ENCODE peak calls at places on chromosomes 2 and 18, in five cellular contexts. C is H1, P is mesenchymal stem cell, V is neuronal stem cell, T is IMR-90. K is an unnamed sample.

GRCh38 chr2:121253021-121253673 is 31.9 kb downstream of the TFCP2L1 start:
- DNase-seq in P (no peak), C (no peak), T (no peak), V (no peak), K (no peak)

GRCh38 chr2:191566347-191566746 is 111.6 kb upstream of the NABP1 start:
- DNase-seq in C (peak; percentile 23), V (peak; percentile 73), P (peak; percentile 68), T (peak; percentile 59), K (peak; percentile 81)

GRCh38 chr2:47534179-47534919 is 131.4 kb downstream of the MSH2 start:
- DNase-seq in P (peak; percentile 90), C (no peak), T (peak; percentile 89), V (peak; percentile 27), K (no peak)

GRCh38 chr18:51897884-51898283 is 442.1 kb upstream of the DCC start:
- DNase-seq in P (no peak), T (no peak), V (no peak), C (no peak), K (no peak)

GRCh38 chr2:48551548-48551947 is 21.6 kb downstream of the STON1 start:
- DNase-seq in T (peak; percentile 40), V (no peak), P (no peak), C (no peak), K (no peak)

GRCh38 chr2:160293401-160293911 is 93.4 kb upstream of the ITGB6 start:
- DNase-seq in V (no peak), P (peak; percentile 88), T (peak; percentile 94), C (no peak), K (no peak)

GRCh38 chr2:217919781-217920351 is 82.9 kb downstream of the TNS1 start:
- DNase-seq in T (peak; percentile 91), V (no peak), C (peak; percentile 60), P (peak; percentile 57), K (peak; percentile 64)

GRCh38 chr2:85938456-85938855 is 49.7 kb upstream of the ST3GAL5 start:
- DNase-seq in T (no peak), V (no peak), C (no peak), P (no peak), K (no peak)

GRCh38 chr2:241309684-241310117 is 5.8 kb downstream of the HDLBP start:
- DNase-seq in P (peak; percentile 66), T (peak; percentile 61), C (no peak), V (no peak), K (no peak)

GRCh38 chr2:233444501-233444900 is 90.2 kb downstream of the DGKD start:
- DNase-seq in P (no peak), T (no peak), C (no peak), V (no peak), K (no peak)

GRCh38 chr2:35785564-35785963 is 570.0 kb upstream of the CRIM1 start:
- DNase-seq in T (no peak), P (no peak), V (no peak), C (no peak), K (no peak)

GRCh38 chr2:35787302-35788031 is 568.1 kb upstream of the CRIM1 start:
- DNase-seq in T (no peak), V (no peak), C (no peak), P (peak; percentile 4), K (no peak)

GRCh38 chr2:35788543-35788942 is 567.0 kb upstream of the CRIM1 start:
- DNase-seq in C (no peak), T (no peak), P (no peak), V (no peak), K (no peak)

GRCh38 chr2:35784777-35785176 is 570.8 kb upstream of the CRIM1 start:
- DNase-seq in P (no peak), V (no peak), T (no peak), C (no peak), K (no peak)

DNA sequence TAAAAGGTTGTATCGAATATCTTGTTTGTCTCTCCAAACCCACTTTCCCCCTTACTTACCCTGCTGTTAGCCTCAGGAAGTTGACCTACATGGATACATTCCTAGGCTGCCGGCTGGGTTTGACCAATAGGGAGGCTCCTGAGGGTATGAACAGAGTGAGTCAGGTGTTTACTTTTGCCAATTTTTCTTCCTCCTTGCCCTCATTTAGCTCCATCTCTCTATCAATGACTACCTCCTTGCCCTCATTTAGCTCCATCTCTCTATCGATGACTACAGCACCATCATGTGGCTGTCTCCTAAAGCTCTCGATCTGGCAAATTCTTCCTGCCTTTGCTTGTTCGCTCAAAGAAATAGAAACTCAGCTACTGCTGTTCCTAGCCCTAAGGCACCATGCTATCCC is 571.9 kb upstream of the CRIM1 start:
- DNase-seq in T (no peak), C (peak; percentile 15), P (no peak), V (no peak), K (no peak)
- H3K18ac ChIP-seq in T (no peak overlapping the region), C (no peak overlapping the region), P (no peak overlapping the region), V (no peak overlapping the region), K (no peak overlapping the region)

GRCh38 chr2:10449838-10450691 is 1.9 kb upstream of the ODC1 start:
- DNase-seq in T (no peak), V (no peak), P (no peak), C (no peak), K (no peak)
- H3K4me1 ChIP-seq in T (peaks cover 10% of the 10 kb centered on the region), V (peaks cover 4% of the 10 kb centered on the region), P (peaks cover 26% of the 10 kb centered on the region), C (peaks cover 4% of the 10 kb centered on the region), K (no peaks in the 10 kb centered on the region)

GRCh38 chr18:24914148-24914525 is 437.8 kb downstream of the ZNF521 start:
- DNase-seq in C (no peak), P (no peak), V (no peak), T (no peak), K (no peak)
- H3K18ac ChIP-seq in C (no peak overlapping the region), P (peak overlapping the region; percentile 93), V (no peak overlapping the region), T (no peak overlapping the region), K (no peak overlapping the region)

GRCh38 chr18:55403555-55403954 is 184.4 kb downstream of the TCF4 start:
- DNase-seq in V (no peak), T (no peak), P (peak; percentile 24), C (no peak), K (no peak)
- H3K4me1 ChIP-seq in V (peaks cover 27% of the 10 kb centered on the region), T (peaks cover 13% of the 10 kb centered on the region), P (no peaks in the 10 kb centered on the region), C (peaks cover 17% of the 10 kb centered on the region), K (peaks cover 6% of the 10 kb centered on the region)

DNA sequence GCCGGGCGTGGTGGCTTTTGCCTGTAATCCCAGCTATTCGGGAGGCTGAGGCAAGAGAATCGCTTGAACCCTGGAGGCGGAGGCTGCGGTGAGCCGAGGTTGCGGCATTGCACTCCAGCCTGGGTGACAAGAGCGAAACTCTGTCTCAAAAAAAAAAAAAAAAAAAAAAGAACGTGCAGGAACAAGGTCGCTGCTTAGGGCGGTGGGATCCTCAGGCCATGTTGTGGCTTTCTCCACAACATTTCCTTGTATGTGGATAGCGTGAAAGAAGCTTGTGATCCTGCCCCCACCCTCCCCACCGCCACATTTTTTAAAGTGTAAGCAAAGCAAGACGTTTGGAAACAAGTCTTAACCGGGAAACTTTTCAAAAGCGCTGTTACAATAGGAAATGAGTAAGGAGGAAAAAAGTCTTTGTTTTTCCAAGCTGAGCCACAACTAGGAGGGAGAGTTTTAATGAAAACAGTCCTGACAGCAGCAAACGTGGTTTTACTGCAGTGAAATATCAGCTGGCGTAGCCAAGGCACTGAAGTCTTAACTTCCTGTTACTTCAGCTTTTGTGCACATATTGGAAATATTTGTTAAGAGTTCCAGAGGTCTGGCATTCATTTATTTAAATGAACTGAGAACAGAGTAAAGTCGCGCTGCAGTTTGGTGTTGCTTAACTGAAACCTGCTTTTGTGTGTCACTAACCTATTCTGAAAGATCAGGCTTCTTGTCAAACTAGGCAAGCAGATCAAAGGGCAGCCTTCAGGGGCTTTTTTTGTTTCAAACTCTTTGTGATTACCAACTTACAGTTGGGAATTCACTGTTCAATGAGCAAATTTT is 3.8 kb downstream of the TGIF1 start:
- DNase-seq in V (peak; percentile 61), C (no peak), P (peak; percentile 98), T (peak; percentile 98), K (no peak)
- H3K18ac ChIP-seq in V (no peak overlapping the region), C (peak overlapping the region; percentile 91), P (peak overlapping the region; percentile 52), T (peak overlapping the region; percentile 84), K (no peak overlapping the region)

GRCh38 chr2:65354773-65355172 is 77.6 kb downstream of the SPRED2 start:
- DNase-seq in P (no peak), C (no peak), V (no peak), T (no peak), K (no peak)
- H3K4me1 ChIP-seq in P (peaks cover 13% of the 10 kb centered on the region), C (peaks cover 6% of the 10 kb centered on the region), V (peaks cover 24% of the 10 kb centered on the region), T (peaks cover 27% of the 10 kb centered on the region), K (peaks cover 19% of the 10 kb centered on the region)

GRCh38 chr2:142756430-142756829 is 121.0 kb upstream of the KYNU start:
- DNase-seq in V (no peak), P (peak; percentile 52), T (peak; percentile 78), C (no peak), K (no peak)
- H3K18ac ChIP-seq in V (no peak overlapping the region), P (no peak overlapping the region), T (no peak overlapping the region), C (no peak overlapping the region), K (no peak overlapping the region)

DNA sequence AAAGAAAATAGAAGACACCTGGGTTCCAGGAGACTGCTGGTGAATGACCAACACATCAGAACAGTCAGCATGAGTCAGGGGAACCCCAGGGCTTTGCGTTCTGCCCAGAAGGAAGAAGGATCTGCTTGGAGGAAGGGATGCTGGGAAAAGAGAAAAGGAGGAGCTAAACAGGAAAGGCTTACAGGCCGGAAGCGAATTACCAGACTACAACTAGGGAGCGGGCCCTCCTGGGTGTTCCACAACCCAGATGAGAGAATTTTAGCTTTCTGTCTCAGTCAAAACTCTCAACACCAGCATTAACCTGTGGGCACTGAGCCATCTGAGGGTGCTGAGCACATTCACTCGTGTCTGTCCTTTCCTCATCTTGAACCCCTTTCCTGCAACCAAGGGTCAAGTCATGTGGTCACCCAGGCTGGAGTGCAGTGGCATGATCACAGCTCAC is 19.2 kb downstream of the CDC42EP3 start:
- DNase-seq in T (peak; percentile 97), V (no peak), P (peak; percentile 82), C (no peak), K (no peak)
- H3K4me1 ChIP-seq in T (peaks cover 54% of the 10 kb centered on the region), V (peaks cover 30% of the 10 kb centered on the region), P (peaks cover 30% of the 10 kb centered on the region), C (peaks cover 37% of the 10 kb centered on the region), K (peaks cover 26% of the 10 kb centered on the region)

K was measured in H9.